ENCODE peak calls at places on chromosomes 5 and 9, in seven cellular contexts. F, O, Y, Q, S, V and J are unnamed samples.

GRCh38 chr5:37767251-37767650 is 72.6 kb downstream of the GDNF start:
- DNase-seq in F (no peak), O (no peak), Y (no peak), Q (no peak), S (no peak), V (no peak), J (no peak)

GRCh38 chr9:95025213-95026170 is 292.0 kb downstream of the FANCC start:
- DNase-seq in F (no peak), O (peak), Y (peak), Q (peak), S (peak), V (peak), J (peak)

GRCh38 chr5:9197881-9198260 is 348.0 kb downstream of the SEMA5A start:
- DNase-seq in F (no peak), O (no peak), Y (no peak), Q (no peak), S (peak), V (no peak), J (no peak)

GRCh38 chr5:123181394-123181801 is 92.4 kb downstream of the PRDM6 start:
- DNase-seq in F (no peak), O (no peak), Y (peak), Q (no peak), S (peak), V (no peak), J (no peak)

GRCh38 chr9:5499889-5500398 is 10.4 kb upstream of the PDCD1LG2 start:
- DNase-seq in F (no peak), O (no peak), Y (no peak), Q (no peak), S (peak), V (no peak), J (no peak)

GRCh38 chr5:159021360-159022177 is 78.1 kb downstream of the EBF1 start:
- DNase-seq in F (no peak), O (no peak), Y (peak), Q (no peak), S (peak), V (no peak), J (no peak)

GRCh38 chr5:73370620-73371583 is 77.7 kb downstream of the FOXD1 start:
- DNase-seq in F (no peak), O (no peak), Y (no peak), Q (no peak), S (peak), V (no peak), J (no peak)

GRCh38 chr5:95726811-95727763 is 4.0 kb upstream of the RHOBTB3 start:
- DNase-seq in F (no peak), O (no peak), Y (no peak), Q (no peak), S (no peak), V (no peak), J (no peak)

GRCh38 chr5:177343777-177344176 is 7.7 kb downstream of the LMAN2 start:
- DNase-seq in F (no peak), O (no peak), Y (no peak), Q (no peak), S (no peak), V (no peak), J (no peak)

GRCh38 chr5:1737790-1738405 is 61.7 kb downstream of the MRPL36 start:
- DNase-seq in F (peak), O (no peak), Y (peak), Q (no peak), S (peak), V (no peak), J (no peak)

GRCh38 chr5:135208555-135209494 is 174.8 kb upstream of the PITX1 start:
- DNase-seq in F (no peak), O (no peak), Y (peak), Q (no peak), S (peak), V (no peak), J (no peak)

GRCh38 chr5:61319388-61320146 is 12.5 kb upstream of the ZSWIM6 start:
- DNase-seq in F (no peak), O (no peak), Y (no peak), Q (no peak), S (no peak), V (peak), J (no peak)

GRCh38 chr5:135215617-135215995 is 181.6 kb upstream of the PITX1 start:
- DNase-seq in F (no peak), O (no peak), Y (peak), Q (no peak), S (no peak), V (no peak), J (no peak)

GRCh38 chr5:93607367-93608258 is 24.6 kb downstream of the NR2F1 start:
- DNase-seq in F (no peak), O (no peak), Y (peak), Q (no peak), S (peak), V (peak), J (peak)

GRCh38 chr9:75941066-75941465 is 50.6 kb downstream of the PCSK5 start:
- DNase-seq in F (no peak), O (no peak), Y (no peak), Q (no peak), S (no peak), V (no peak), J (no peak)

GRCh38 chr5:83993803-83994202 is 273.1 kb upstream of the HAPLN1 start:
- DNase-seq in F (no peak), O (no peak), Y (no peak), Q (no peak), S (peak), V (no peak), J (no peak)